ENCODE peak calls at places on chromosomes 6 and 20, in nine cellular contexts. V is neural crest cell; G is CD4-positive, CD25-positive, alpha-beta regulatory T cell; D is right cardiac atrium; Y is SHP77; J is ACHN; R is stimulated activated CD4-positive, alpha-beta T cell treated with anti-CD3 and anti-CD28 coated beads, Interleukin-1b, Interleukin-23, amount 100 ng/mL, for 1 hour; N is RPMI8226; O is AG09319. U is an unnamed sample.

GRCh38 chr6:67129780-67130179 is 1422.8 kb upstream of the EYS start:
- DNase-seq in R (no peak), G (no peak), O (no peak), Y (no peak), V (no peak), N (no peak), D (no peak), J (no peak), U (no peak)

GRCh38 chr20:39897781-39898466 is 791.1 kb downstream of the MAFB start:
- DNase-seq in R (no peak), G (no peak), N (no peak), V (no peak), J (no peak), Y (no peak), O (no peak), D (no peak), U (no peak)

GRCh38 chr6:134420638-134421181 is 102.8 kb upstream of the SGK1 start:
- DNase-seq in Y (no peak), O (no peak), N (no peak), G (no peak), R (no peak), V (no peak), J (peak), D (no peak), U (no peak)

GRCh38 chr6:20377623-20378265 is 23.9 kb upstream of the E2F3 start:
- DNase-seq in G (no peak), V (no peak), J (peak), N (no peak), Y (no peak), D (no peak), O (peak), R (no peak), U (peak)

GRCh38 chr20:41889871-41890224 is 271.7 kb upstream of the CHD6 start:
- DNase-seq in N (no peak), V (no peak), J (no peak), O (no peak), D (no peak), Y (no peak), R (no peak), G (no peak), U (no peak)

GRCh38 chr6:142324111-142324510 is 22.3 kb downstream of the ADGRG6 start:
- DNase-seq in V (no peak), N (no peak), J (no peak), Y (no peak), R (no peak), D (no peak), G (no peak), O (no peak), U (no peak)

GRCh38 chr20:62192635-62193034 is 9.8 kb downstream of the MTG2 start:
- DNase-seq in G (no peak), N (no peak), R (no peak), Y (no peak), O (no peak), V (no peak), J (no peak), D (no peak), U (no peak)

GRCh38 chr20:38286586-38287502 is 17.1 kb upstream of the BPI start:
- DNase-seq in O (no peak), N (peak), Y (no peak), G (no peak), V (peak), R (no peak), J (no peak), D (peak), U (no peak)

GRCh38 chr6:134883314-134883713 is 66.6 kb downstream of the ALDH8A1 start:
- DNase-seq in G (no peak), O (no peak), N (no peak), D (no peak), Y (no peak), J (no peak), R (no peak), V (no peak), U (no peak)

GRCh38 chr6:102015431-102015830 is 621.9 kb downstream of the GRIK2 start:
- DNase-seq in Y (no peak), V (no peak), N (no peak), G (no peak), R (no peak), D (peak), J (no peak), O (no peak), U (no peak)

GRCh38 chr6:156423829-156424228 is 353.3 kb upstream of the ARID1B start:
- DNase-seq in O (no peak), R (no peak), D (no peak), V (no peak), G (no peak), Y (no peak), N (no peak), J (no peak), U (no peak)

GRCh38 chr6:3001773-3002293 is 2.1 kb downstream of the NQO2 start:
- DNase-seq in J (peak), V (no peak), D (peak), G (no peak), R (no peak), N (peak), O (no peak), Y (peak), U (peak)

GRCh38 chr6:12472601-12473038 is 182.5 kb downstream of the EDN1 start:
- DNase-seq in J (no peak), N (no peak), G (no peak), O (peak), Y (no peak), V (no peak), D (peak), R (no peak), U (no peak)

GRCh38 chr6:26195376-26195923 is 108.2 kb downstream of the HFE start:
- DNase-seq in G (peak), N (peak), J (peak), O (peak), Y (peak), R (no peak), D (peak), V (peak), U (peak)

GRCh38 chr6:85389180-85389797 is 60.6 kb upstream of the NT5E start:
- DNase-seq in R (no peak), J (no peak), Y (no peak), N (no peak), V (no peak), D (no peak), O (no peak), G (no peak), U (peak)

GRCh38 chr6:7148100-7148822 is 40.5 kb downstream of the RREB1 start:
- DNase-seq in O (no peak), R (no peak), N (no peak), V (no peak), J (peak), D (no peak), Y (no peak), G (no peak), U (no peak)

GRCh38 chr6:15066433-15067337 is 179.2 kb upstream of the JARID2 start:
- DNase-seq in V (no peak), Y (no peak), R (no peak), D (no peak), G (no peak), J (no peak), O (no peak), N (no peak), U (no peak)

GRCh38 chr6:73577605-73578160 is 56.9 kb upstream of the EEF1A1 start:
- DNase-seq in N (peak), O (no peak), D (no peak), V (no peak), G (no peak), R (no peak), Y (no peak), J (no peak), U (no peak)

GRCh38 chr20:58153121-58153520 is 75.3 kb downstream of the ANKRD60 start:
- DNase-seq in Y (no peak), O (no peak), J (no peak), G (no peak), V (no peak), R (no peak), N (no peak), D (no peak), U (no peak)

GRCh38 chr6:167839755-167840154 is 13.0 kb downstream of the AFDN start:
- DNase-seq in O (no peak), G (no peak), V (peak), Y (no peak), R (no peak), J (no peak), D (no peak), N (no peak), U (no peak)

GRCh38 chr20:50296450-50297375 is 106.1 kb downstream of the CEBPB start:
- DNase-seq in R (no peak), N (no peak), D (peak), J (no peak), V (no peak), Y (no peak), O (no peak), G (no peak), U (no peak)

GRCh38 chr6:36735110-36735971 is 37.7 kb downstream of the RAB44 start:
- DNase-seq in D (peak), O (peak), V (no peak), G (no peak), J (no peak), R (no peak), N (no peak), Y (no peak), U (no peak)

GRCh38 chr6:49151957-49152356 is 311.1 kb downstream of the MMUT start:
- DNase-seq in Y (no peak), V (no peak), N (no peak), D (no peak), G (no peak), O (no peak), R (no peak), J (no peak), U (no peak)